ENCODE peak calls at places on chromosome 15, in four cellular contexts. H, K, B and L are unnamed samples.

GRCh38 chr15:51380999-51381806 is 39.7 kb downstream of the GLDN start:
- DNase-seq in H (peak; percentile 64), K (peak; percentile 89), B (peak; percentile 71), L (peak; percentile 75)

GRCh38 chr15:90481023-90481422 is 48.7 kb upstream of the CRTC3 start:
- DNase-seq in H (no peak), K (peak; percentile 30), B (no peak), L (peak; percentile 28)

GRCh38 chr15:86021281-86022264 is 58.1 kb upstream of the AGBL1 start:
- DNase-seq in H (no peak), K (no peak), B (peak; percentile 53), L (peak; percentile 7)

GRCh38 chr15:90221251-90221900 is 12.4 kb downstream of the CIB1 start:
- DNase-seq in H (peak; percentile 86), K (peak; percentile 93), B (peak; percentile 80), L (peak; percentile 82)

GRCh38 chr15:55255714-55256113 is 33.9 kb downstream of the RAB27A start:
- DNase-seq in H (no peak), K (no peak), B (no peak), L (peak; percentile 18)

GRCh38 chr15:72491768-72492167 is 17.6 kb downstream of the ARIH1 start:
- DNase-seq in H (peak; percentile 90), K (peak; percentile 51), B (no peak), L (peak; percentile 89)

GRCh38 chr15:25391971-25392733 is 46.7 kb downstream of the UBE3A start:
- DNase-seq in H (peak; percentile 83), K (peak; percentile 55), B (no peak), L (peak; percentile 59)

GRCh38 chr15:53511175-53511574 is 248.3 kb downstream of the WDR72 start:
- DNase-seq in H (no peak), K (no peak), B (no peak), L (no peak)

GRCh38 chr15:87977907-87978306 is 278.6 kb downstream of the NTRK3 start:
- DNase-seq in H (no peak), K (no peak), B (no peak), L (no peak)

GRCh38 chr15:78232951-78233350 is 1.4 kb downstream of the ACSBG1 start:
- DNase-seq in H (no peak), K (no peak), B (no peak), L (no peak)